ENCODE peak calls at places on chromosomes 7 and 10, in ten cellular contexts. I is T-helper 17 cell; T is IMR-90; H is thyroid gland; R is effector memory CD8-positive, alpha-beta T cell; X is NCI-H774; B is NCI-H1694 treated with DMSO at 0.1 percent for 48 hours; G is amygdala; J is H54; P is HFF-Myc. C is an unnamed sample.

GRCh38 chr7:44076101-44076895 is 6.0 kb downstream of the POLM start:
- DNase-seq in I (no peak), T (no peak), H (no peak), R (no peak), X (no peak), B (no peak), G (no peak), J (no peak), P (no peak), C (no peak)

GRCh38 chr7:50649259-50649885 is 84.2 kb upstream of the DDC start:
- DNase-seq in I (no peak), T (no peak), H (no peak), R (no peak), X (no peak), B (no peak), G (no peak), J (no peak), P (no peak), C (no peak)

GRCh38 chr7:132150711-132151110 is 425.6 kb downstream of the PLXNA4 start:
- DNase-seq in I (no peak), T (no peak), H (no peak), R (no peak), X (no peak), B (no peak), G (no peak), J (no peak), P (no peak), C (peak; percentile 23)

GRCh38 chr7:46972205-46972604 is 609.7 kb downstream of the TNS3 start:
- DNase-seq in I (no peak), T (peak; percentile 82), H (no peak), R (no peak), X (no peak), B (no peak), G (no peak), J (peak; percentile 19), P (peak; percentile 52), C (peak; percentile 89)

GRCh38 chr10:50417486-50417905 is 166.2 kb upstream of the ASAH2 start:
- DNase-seq in I (no peak), T (peak; percentile 3), H (no peak), R (no peak), X (no peak), B (no peak), G (no peak), J (no peak), P (no peak), C (peak; percentile 17)

GRCh38 chr10:124671486-124672075 is 72.6 kb downstream of the FAM53B start:
- DNase-seq in I (no peak), T (no peak), H (peak; percentile 40), R (no peak), X (no peak), B (no peak), G (peak; percentile 70), J (peak; percentile 49), P (no peak), C (peak; percentile 7)

GRCh38 chr10:67818323-67818722 is 19.7 kb downstream of the DNAJC12 start:
- DNase-seq in I (no peak), T (peak; percentile 44), H (no peak), R (no peak), X (peak; percentile 58), B (no peak), G (no peak), J (no peak), P (peak; percentile 27), C (peak; percentile 86)

GRCh38 chr7:41873781-41874180 is 170.9 kb upstream of the INHBA start:
- DNase-seq in I (no peak), T (no peak), H (no peak), R (no peak), X (no peak), B (no peak), G (no peak), J (no peak), P (no peak), C (no peak)

GRCh38 chr7:151017953-151018420 is 6.3 kb downstream of the ATG9B start:
- DNase-seq in I (peak; percentile 71), T (peak; percentile 25), H (peak; percentile 49), R (peak; percentile 77), X (peak; percentile 29), B (peak; percentile 59), G (peak; percentile 50), J (no peak), P (no peak), C (no peak)

GRCh38 chr10:74300651-74301050 is 149.6 kb downstream of the ADK start:
- DNase-seq in I (no peak), T (no peak), H (no peak), R (no peak), X (no peak), B (no peak), G (no peak), J (no peak), P (no peak), C (no peak)

GRCh38 chr10:35037104-35037503 is 53.0 kb downstream of the CUL2 start:
- DNase-seq in I (no peak), T (no peak), H (no peak), R (no peak), X (no peak), B (no peak), G (no peak), J (no peak), P (no peak), C (no peak)

GRCh38 chr7:107152011-107152410 is 16.8 kb upstream of the HBP1 start:
- DNase-seq in I (no peak), T (peak; percentile 74), H (no peak), R (no peak), X (no peak), B (no peak), G (no peak), J (no peak), P (no peak), C (peak; percentile 71)

C was measured in M059J.